ENCODE peak calls at places on chromosomes 6 and 20, in ten cellular contexts. G is MM.1S, Z is SK-N-SH, E is sigmoid colon, L is psoas muscle, D is upper lobe of right lung, H is uterus, W is OCI-LY7, J is prostate gland, I is adrenal gland. U is an unnamed sample.

GRCh38 chr20:25053207-25054132 is 4.5 kb downstream of the ACSS1 start:
- DNase-seq in G (peak; percentile 42), Z (no peak), E (peak; percentile 84), L (peak; percentile 80), D (peak; percentile 33), H (peak; percentile 70), W (no peak), J (no peak), I (no peak), U (no peak)

GRCh38 chr6:15157479-15157878 is 88.4 kb upstream of the JARID2 start:
- DNase-seq in G (no peak), Z (no peak), E (no peak), L (no peak), D (no peak), H (no peak), W (no peak), J (no peak), I (no peak), U (no peak)

GRCh38 chr6:134049176-134049575 is 3.2 kb downstream of the SLC2A12 start:
- DNase-seq in G (no peak), Z (no peak), E (no peak), L (no peak), D (no peak), H (no peak), W (no peak), J (no peak), I (no peak), U (no peak)

GRCh38 chr6:108941281-108941680 is 93.1 kb downstream of the ARMC2 start:
- DNase-seq in G (no peak), Z (no peak), E (no peak), L (no peak), D (no peak), H (no peak), W (no peak), J (no peak), I (no peak), U (no peak)

GRCh38 chr20:50475879-50476292 is 34.3 kb upstream of the PTPN1 start:
- DNase-seq in G (no peak), Z (no peak), E (no peak), L (no peak), D (no peak), H (no peak), W (no peak), J (no peak), I (peak; percentile 68), U (peak; percentile 40)

GRCh38 chr6:72619883-72620696 is 1.8 kb upstream of the KCNQ5 start:
- DNase-seq in G (peak; percentile 48), Z (peak; percentile 64), E (no peak), L (peak; percentile 81), D (peak; percentile 70), H (no peak), W (peak; percentile 66), J (no peak), I (peak; percentile 23), U (peak; percentile 51)

GRCh38 chr20:235891-236290 is 8.8 kb downstream of the DEFB129 start:
- DNase-seq in G (no peak), Z (peak; percentile 17), E (no peak), L (no peak), D (no peak), H (no peak), W (no peak), J (peak; percentile 57), I (no peak), U (no peak)

GRCh38 chr6:138307352-138307751 is 70.4 kb upstream of the SMIM28 start:
- DNase-seq in G (no peak), Z (no peak), E (no peak), L (no peak), D (no peak), H (no peak), W (no peak), J (peak; percentile 81), I (no peak), U (no peak)

GRCh38 chr6:110366241-110366640 is 8.1 kb upstream of the METTL24 start:
- DNase-seq in G (no peak), Z (no peak), E (no peak), L (no peak), D (no peak), H (no peak), W (no peak), J (no peak), I (no peak), U (no peak)

GRCh38 chr6:155916870-155917624 is 461.4 kb upstream of the NOX3 start:
- DNase-seq in G (no peak), Z (no peak), E (no peak), L (no peak), D (no peak), H (no peak), W (no peak), J (no peak), I (no peak), U (no peak)

GRCh38 chr6:37940074-37940847 is 120.7 kb downstream of the ZFAND3 start:
- DNase-seq in G (no peak), Z (no peak), E (peak; percentile 67), L (no peak), D (no peak), H (peak; percentile 20), W (no peak), J (peak; percentile 16), I (peak; percentile 48), U (peak; percentile 52)

GRCh38 chr6:14549319-14549770 is 431.8 kb downstream of the CD83 start:
- DNase-seq in G (no peak), Z (no peak), E (no peak), L (no peak), D (no peak), H (no peak), W (peak; percentile 39), J (no peak), I (no peak), U (no peak)

GRCh38 chr6:108592371-108593337 is 31.9 kb downstream of the FOXO3 start:
- DNase-seq in G (peak; percentile 96), Z (no peak), E (peak; percentile 81), L (peak; percentile 84), D (no peak), H (peak; percentile 61), W (peak; percentile 93), J (peak; percentile 44), I (no peak), U (no peak)

GRCh38 chr20:9093203-9093962 is 24.5 kb downstream of the PLCB4 start:
- DNase-seq in G (no peak), Z (no peak), E (no peak), L (no peak), D (no peak), H (no peak), W (no peak), J (no peak), I (no peak), U (no peak)
- H3K27ac ChIP-seq in G (no peak overlapping the region), Z (no peak overlapping the region), E (peak overlapping the region; percentile 29), L (no peak overlapping the region), D (peak overlapping the region; percentile 51), H (peak overlapping the region; percentile 60), W (no peak overlapping the region), J (no peak overlapping the region), I (no peak overlapping the region), U (no peak overlapping the region)

GRCh38 chr6:28725890-28726348 is 197.9 kb downstream of the TRIM27 start:
- DNase-seq in G (no peak), Z (no peak), E (no peak), L (no peak), D (no peak), H (no peak), W (no peak), J (no peak), I (no peak), U (no peak)

GRCh38 chr6:28725274-28725809 is 198.4 kb downstream of the TRIM27 start:
- DNase-seq in G (no peak), Z (no peak), E (no peak), L (no peak), D (no peak), H (no peak), W (no peak), J (no peak), I (no peak), U (no peak)

GRCh38 chr6:28726569-28727309 is 197.0 kb downstream of the TRIM27 start:
- DNase-seq in G (no peak), Z (no peak), E (no peak), L (no peak), D (no peak), H (no peak), W (no peak), J (no peak), I (no peak), U (no peak)

GRCh38 chr6:28729501-28730402 is 194.0 kb downstream of the TRIM27 start:
- DNase-seq in G (no peak), Z (no peak), E (no peak), L (no peak), D (no peak), H (no peak), W (no peak), J (no peak), I (no peak), U (no peak)

GRCh38 chr6:28727559-28728211 is 196.1 kb downstream of the TRIM27 start:
- DNase-seq in G (peak; percentile 8), Z (no peak), E (no peak), L (no peak), D (no peak), H (no peak), W (peak; percentile 49), J (no peak), I (no peak), U (no peak)
- H3K4me3 ChIP-seq in G (no peak overlapping the region), Z (peak overlapping the region; percentile 69), E (no peak overlapping the region), L (no peak overlapping the region), D (no peak overlapping the region), H (no peak overlapping the region), W (peak overlapping the region; percentile 24), J (no peak overlapping the region), I (peak overlapping the region; percentile 81), U (peak overlapping the region; percentile 48)

GRCh38 chr20:4153661-4154238 is 138.4 kb upstream of the RNF24 start:
- DNase-seq in G (no peak), Z (no peak), E (peak; percentile 56), L (no peak), D (peak; percentile 36), H (no peak), W (no peak), J (no peak), I (no peak), U (no peak)

GRCh38 chr20:4156411-4156810 is 141.1 kb upstream of the RNF24 start:
- DNase-seq in G (no peak), Z (no peak), E (no peak), L (no peak), D (peak; percentile 38), H (no peak), W (no peak), J (no peak), I (no peak), U (no peak)

GRCh38 chr20:4153251-4153650 is 137.9 kb upstream of the RNF24 start:
- DNase-seq in G (no peak), Z (no peak), E (peak; percentile 41), L (no peak), D (peak; percentile 19), H (no peak), W (no peak), J (no peak), I (no peak), U (no peak)

GRCh38 chr20:4155953-4156352 is 140.6 kb upstream of the RNF24 start:
- DNase-seq in G (no peak), Z (no peak), E (no peak), L (no peak), D (no peak), H (no peak), W (no peak), J (no peak), I (no peak), U (no peak)

GRCh38 chr20:4154958-4155411 is 139.6 kb upstream of the RNF24 start:
- DNase-seq in G (no peak), Z (no peak), E (peak; percentile 67), L (no peak), D (peak; percentile 61), H (no peak), W (no peak), J (no peak), I (no peak), U (no peak)
- TF ChIP-seq CTCF in G (no peak), Z (no peak), E (no peak), L (no peak), D (no peak), H (no peak), W (no peak), J (no peak), I (no peak), U (no peak)

GRCh38 chr6:97774973-97775372 is 492.0 kb upstream of the MMS22L start:
- DNase-seq in G (no peak), Z (no peak), E (no peak), L (no peak), D (no peak), H (no peak), W (no peak), J (no peak), I (no peak), U (no peak)
- H3K27ac ChIP-seq in G (no peak overlapping the region), Z (no peak overlapping the region), E (no peak overlapping the region), L (no peak overlapping the region), D (no peak overlapping the region), H (no peak overlapping the region), W (no peak overlapping the region), J (no peak overlapping the region), I (no peak overlapping the region), U (no peak overlapping the region)